ENCODE peak calls at places on chromosomes 12 and 14, in seven cellular contexts. H is AG04450, M is fibroblast of the aortic adventitia, R is adipocyte, C is left ventricle myocardium inferior, Y is hepatocyte, F is tibial artery. E is an unnamed sample.
A peak's percentile ranks its signal among the peaks of the same experiment; 100 is the strongest.

GRCh38 chr14:57617510-57617909 is 123.9 kb upstream of the CCDC198 start:
- DNase-seq in Y (peak; percentile 17), H (no peak), C (no peak), M (no peak), R (no peak), F (no peak), E (no peak)

GRCh38 chr12:116282371-116283286 is 5.1 kb upstream of the MED13L start:
- DNase-seq in R (no peak), Y (no peak), H (no peak), C (no peak), F (no peak), M (no peak), E (no peak)

GRCh38 chr14:99809376-99809775 is 16.2 kb downstream of the EML1 start:
- DNase-seq in Y (peak; percentile 81), F (peak; percentile 59), H (peak; percentile 41), C (peak; percentile 74), R (peak; percentile 92), M (peak; percentile 98), E (peak; percentile 43)

GRCh38 chr12:87820524-87821194 is 208.5 kb downstream of the C12orf50 start:
- DNase-seq in M (peak; percentile 72), Y (no peak), H (peak; percentile 24), R (peak; percentile 65), F (no peak), C (no peak), E (no peak)

GRCh38 chr14:30607156-30607780 is 14.9 kb upstream of the SCFD1 start:
- DNase-seq in F (no peak), C (no peak), R (no peak), M (no peak), Y (no peak), H (no peak), E (no peak)

GRCh38 chr12:88723219-88723618 is 142.9 kb upstream of the KITLG start:
- DNase-seq in H (no peak), F (no peak), C (no peak), R (peak; percentile 55), M (peak; percentile 57), Y (no peak), E (no peak)

GRCh38 chr12:15979096-15980091 is 68.3 kb downstream of the DERA start:
- DNase-seq in F (no peak), C (no peak), Y (peak; percentile 52), H (peak; percentile 78), R (peak; percentile 77), M (peak; percentile 93), E (peak; percentile 22)

GRCh38 chr12:5969156-5969973 is 24.3 kb upstream of the ANO2 start:
- DNase-seq in R (no peak), Y (no peak), M (no peak), H (no peak), C (no peak), F (no peak), E (no peak)

GRCh38 chr14:54147758-54148157 is 191.1 kb upstream of the BMP4 start:
- DNase-seq in C (no peak), R (no peak), M (no peak), Y (no peak), H (no peak), F (no peak), E (no peak)

GRCh38 chr12:4908694-4909396 is 860 bp upstream of the KCNA1 start:
- DNase-seq in M (no peak), Y (peak; percentile 36), C (no peak), H (no peak), R (peak; percentile 35), F (no peak), E (no peak)

GRCh38 chr14:33477752-33478151 is 473.1 kb downstream of the EGLN3 start:
- DNase-seq in C (no peak), F (no peak), M (no peak), R (no peak), H (no peak), Y (no peak), E (no peak)

GRCh38 chr14:55446127-55446736 is 5.8 kb upstream of the TBPL2 start:
- DNase-seq in F (peak; percentile 47), C (no peak), Y (peak; percentile 87), M (peak; percentile 91), R (peak; percentile 95), H (peak; percentile 42), E (no peak)

GRCh38 chr12:2461046-2461445 is 333.7 kb upstream of the FKBP4 start:
- DNase-seq in F (no peak), Y (no peak), C (no peak), H (no peak), M (no peak), R (no peak), E (no peak)

GRCh38 chr12:56676851-56677601 is 11.1 kb downstream of the PTGES3 start:
- DNase-seq in C (no peak), F (no peak), H (no peak), R (no peak), M (no peak), Y (no peak), E (no peak)

GRCh38 chr12:45458854-45459807 is 243.2 kb downstream of the ANO6 start:
- DNase-seq in H (no peak), F (no peak), M (peak; percentile 98), C (no peak), R (no peak), Y (no peak), E (no peak)

GRCh38 chr14:104747876-104748275 is 5.1 kb upstream of the SIVA1 start:
- DNase-seq in M (no peak), Y (no peak), H (no peak), R (no peak), F (no peak), C (no peak), E (no peak)

GRCh38 chr12:107436376-107436775 is 249.2 kb upstream of the PWP1 start:
- DNase-seq in C (no peak), Y (peak; percentile 24), H (peak; percentile 69), M (peak; percentile 82), F (no peak), R (peak; percentile 53), E (no peak)

GRCh38 chr12:69933115-69933552 is 108.1 kb downstream of the MYRFL start:
- DNase-seq in H (no peak), Y (no peak), C (no peak), F (no peak), M (no peak), R (no peak), E (no peak)

GRCh38 chr14:54362759-54363437 is 33.9 kb upstream of the CDKN3 start:
- DNase-seq in M (no peak), R (no peak), Y (no peak), H (no peak), F (no peak), C (no peak), E (no peak)

GRCh38 chr12:56836800-56837663 is 73.9 kb downstream of the HSD17B6 start:
- DNase-seq in H (peak; percentile 7), M (peak; percentile 27), R (peak; percentile 6), Y (no peak), C (no peak), F (no peak), E (no peak)

GRCh38 chr14:22070119-22070982 is 396.7 kb upstream of the OR4E1 start:
- DNase-seq in H (no peak), M (no peak), F (no peak), R (no peak), Y (no peak), C (peak; percentile 46), E (peak; percentile 32)

GRCh38 chr12:116370886-116371580 is 93.5 kb upstream of the MED13L start:
- DNase-seq in R (peak; percentile 39), Y (no peak), F (no peak), C (no peak), M (no peak), H (no peak), E (no peak)

GRCh38 chr14:92570863-92571262 is 57.3 kb downstream of the RIN3 start:
- DNase-seq in M (no peak), Y (no peak), F (no peak), C (no peak), R (no peak), H (no peak), E (peak; percentile 78)

DNA sequence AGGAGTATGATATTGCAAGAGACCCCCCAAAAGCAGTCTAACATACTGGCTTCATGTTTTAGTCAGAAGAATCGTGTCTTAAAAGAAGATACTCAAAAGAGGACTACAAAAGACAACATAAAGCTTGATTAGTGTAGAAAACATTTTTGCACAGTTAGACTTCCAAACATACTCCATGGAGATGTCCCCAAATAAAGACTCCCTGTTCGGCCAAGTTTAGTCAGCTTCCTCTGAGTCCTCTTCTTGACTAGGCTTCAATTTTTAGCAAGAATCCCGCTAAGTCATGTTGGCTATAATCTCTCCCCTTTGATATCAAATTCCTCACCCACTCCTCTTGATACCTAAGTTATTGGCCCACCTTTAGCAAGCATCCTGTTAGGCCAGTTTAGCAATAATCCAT is 298.0 kb downstream of the RMST start:
- DNase-seq in C (no peak), Y (no peak), R (no peak), F (no peak), H (no peak), M (no peak), E (no peak)
- H3K4me3 ChIP-seq in C (no peak overlapping the region), Y (no peak overlapping the region), R (peak overlapping the region; percentile 32), F (no peak overlapping the region), H (no peak overlapping the region), M (no peak overlapping the region), E (no peak overlapping the region)

DNA sequence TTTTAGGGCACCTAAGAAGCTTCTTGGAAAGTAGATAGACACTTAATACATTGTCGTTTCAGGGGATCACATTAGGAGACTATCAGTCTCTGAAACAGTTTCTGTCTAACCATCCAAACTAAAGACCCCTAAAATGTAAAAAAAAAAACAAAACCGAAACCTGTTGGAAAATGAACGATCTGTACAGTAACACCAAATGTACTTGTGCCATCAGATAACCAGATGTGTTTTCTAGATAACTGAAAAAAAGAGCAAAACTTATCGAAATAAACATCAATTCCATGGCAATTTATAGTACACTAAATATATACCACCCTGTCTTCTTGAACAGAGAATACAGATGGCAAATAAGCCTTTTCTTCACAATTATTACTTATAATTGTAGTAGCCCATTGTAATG is 2.0 kb downstream of the LDHB start:
- DNase-seq in H (no peak), Y (no peak), F (no peak), M (no peak), R (no peak), C (no peak), E (no peak)
- H3K4me3 ChIP-seq in H (peak overlapping the region; percentile 93), Y (peak overlapping the region; percentile 97), F (no peak overlapping the region), M (peak overlapping the region; percentile 95), R (peak overlapping the region; percentile 96), C (peak overlapping the region; percentile 91), E (no peak overlapping the region)

GRCh38 chr12:109685574-109686447 is 27.8 kb upstream of the FAM222A start:
- DNase-seq in M (no peak), F (no peak), H (no peak), C (no peak), Y (no peak), R (no peak), E (no peak)

GRCh38 chr12:109686523-109686922 is 27.1 kb upstream of the FAM222A start:
- DNase-seq in C (no peak), Y (no peak), H (no peak), R (no peak), M (no peak), F (no peak), E (no peak)

GRCh38 chr12:109682708-109683060 is 30.9 kb upstream of the FAM222A start:
- DNase-seq in M (no peak), H (no peak), R (no peak), Y (no peak), C (no peak), F (no peak), E (no peak)

GRCh38 chr12:109683316-109683715 is 30.3 kb upstream of the FAM222A start:
- DNase-seq in F (no peak), R (no peak), M (no peak), Y (no peak), C (no peak), H (no peak), E (no peak)

GRCh38 chr12:109687250-109687649 is 26.4 kb upstream of the FAM222A start:
- DNase-seq in R (no peak), M (no peak), C (no peak), Y (no peak), H (no peak), F (no peak), E (no peak)
- H3K4me3 ChIP-seq in R (no peak overlapping the region), M (no peak overlapping the region), C (no peak overlapping the region), Y (no peak overlapping the region), H (no peak overlapping the region), F (no peak overlapping the region), E (no peak overlapping the region)

GRCh38 chr12:63150255-63151060 is 543 bp downstream of the AVPR1A start:
- DNase-seq in M (no peak), R (peak; percentile 10), C (peak; percentile 23), Y (peak; percentile 22), F (peak; percentile 18), H (no peak), E (no peak)
- H3K4me3 ChIP-seq in M (no peak overlapping the region), R (peak overlapping the region; percentile 85), C (peak overlapping the region; percentile 66), Y (peak overlapping the region; percentile 16), F (peak overlapping the region; percentile 79), H (no peak overlapping the region), E (no peak overlapping the region)

E was measured in mucosa of descending colon.